ENCODE peak calls at places on chromosomes 16 and 17, in nine cellular contexts. J, W, F, N, C, P, G, M and D are unnamed samples.

GRCh38 chr16:2229602-2230250 is 6.3 kb downstream of the E4F1 start:
- DNase-seq in J (no peak), W (no peak), F (no peak), N (no peak), C (no peak), P (no peak), G (no peak), M (no peak), D (no peak)

GRCh38 chr16:27952811-27953210 is 110.7 kb downstream of the GSG1L start:
- DNase-seq in J (no peak), W (no peak), F (no peak), N (no peak), C (no peak), P (no peak), G (no peak), M (no peak), D (no peak)

GRCh38 chr17:32849879-32850278 is 27.0 kb downstream of the MYO1D start:
- DNase-seq in J (no peak), W (no peak), F (no peak), N (no peak), C (no peak), P (no peak), G (no peak), M (no peak), D (no peak)

GRCh38 chr17:752620-753219 is 656 bp upstream of the GEMIN4 start:
- DNase-seq in J (no peak), W (peak; percentile 80), F (peak; percentile 20), N (peak; percentile 85), C (no peak), P (peak; percentile 60), G (peak; percentile 18), M (peak; percentile 30), D (no peak)

GRCh38 chr17:60851181-60851580 is 173.5 kb downstream of the BCAS3 start:
- DNase-seq in J (no peak), W (peak; percentile 61), F (no peak), N (no peak), C (peak; percentile 22), P (no peak), G (no peak), M (no peak), D (no peak)

GRCh38 chr16:83706394-83706793 is 101.4 kb upstream of the HSBP1 start:
- DNase-seq in J (no peak), W (no peak), F (no peak), N (no peak), C (no peak), P (no peak), G (peak; percentile 38), M (no peak), D (no peak)

GRCh38 chr16:86452451-86452850 is 57.9 kb upstream of the FOXF1 start:
- DNase-seq in J (no peak), W (no peak), F (no peak), N (no peak), C (no peak), P (no peak), G (no peak), M (no peak), D (no peak)

GRCh38 chr17:57514614-57515013 is 230.5 kb downstream of the CCDC182 start:
- DNase-seq in J (no peak), W (no peak), F (no peak), N (no peak), C (no peak), P (no peak), G (no peak), M (no peak), D (no peak)

GRCh38 chr17:73351764-73352163 is 40.0 kb upstream of the CDC42EP4 start:
- DNase-seq in J (no peak), W (no peak), F (no peak), N (no peak), C (no peak), P (no peak), G (no peak), M (no peak), D (no peak)

GRCh38 chr17:8173056-8173870 is 2.9 kb downstream of the TMEM107 start:
- DNase-seq in J (peak; percentile 77), W (peak; percentile 94), F (peak; percentile 96), N (peak; percentile 85), C (peak; percentile 97), P (peak; percentile 84), G (peak; percentile 96), M (peak; percentile 60), D (peak; percentile 84)

GRCh38 chr17:48582750-48583069 is 4.6 kb upstream of the HOXB4 start:
- DNase-seq in J (no peak), W (no peak), F (no peak), N (no peak), C (no peak), P (no peak), G (no peak), M (no peak), D (no peak)

GRCh38 chr17:82245144-82246039 is 16.6 kb downstream of the SLC16A3 start:
- DNase-seq in J (no peak), W (peak; percentile 35), F (no peak), N (no peak), C (no peak), P (no peak), G (no peak), M (no peak), D (no peak)

GRCh38 chr17:3851461-3852100 is 5.5 kb upstream of the NCBP3 start:
- DNase-seq in J (no peak), W (no peak), F (no peak), N (no peak), C (no peak), P (no peak), G (no peak), M (no peak), D (no peak)

GRCh38 chr17:43468746-43469544 is 14.8 kb upstream of the DHX8 start:
- DNase-seq in J (no peak), W (no peak), F (peak; percentile 23), N (no peak), C (no peak), P (no peak), G (peak; percentile 89), M (no peak), D (peak; percentile 31)

GRCh38 chr17:57868007-57868774 is 18.3 kb upstream of the MRPS23 start:
- DNase-seq in J (peak; percentile 56), W (peak; percentile 91), F (peak; percentile 71), N (no peak), C (peak; percentile 39), P (peak; percentile 65), G (peak; percentile 28), M (no peak), D (peak; percentile 100)

GRCh38 chr16:72198021-72198420 is 26.1 kb upstream of the PMFBP1 start:
- DNase-seq in J (no peak), W (no peak), F (peak; percentile 65), N (no peak), C (no peak), P (no peak), G (peak; percentile 96), M (no peak), D (no peak)

GRCh38 chr17:77942111-77942988 is 16.2 kb upstream of the TNRC6C start:
- DNase-seq in J (no peak), W (no peak), F (no peak), N (no peak), C (no peak), P (no peak), G (no peak), M (no peak), D (no peak)

GRCh38 chr17:49112936-49113335 is 19.6 kb upstream of the B4GALNT2 start:
- DNase-seq in J (no peak), W (no peak), F (no peak), N (no peak), C (no peak), P (no peak), G (no peak), M (no peak), D (no peak)

GRCh38 chr17:16911141-16911937 is 60.6 kb downstream of the TNFRSF13B start:
- DNase-seq in J (no peak), W (peak; percentile 31), F (no peak), N (peak; percentile 37), C (no peak), P (peak; percentile 6), G (no peak), M (peak; percentile 32), D (no peak)

GRCh38 chr17:51398128-51398525 is 137.8 kb downstream of the UTP18 start:
- DNase-seq in J (no peak), W (no peak), F (no peak), N (no peak), C (no peak), P (no peak), G (no peak), M (no peak), D (peak; percentile 72)
- H3K27ac ChIP-seq in J (no peak overlapping the region), W (no peak overlapping the region), F (no peak overlapping the region), N (no peak overlapping the region), C (no peak overlapping the region), P (no peak overlapping the region), G (no peak overlapping the region), M (no peak overlapping the region), D (no peak overlapping the region)

GRCh38 chr16:1109648-1110047 is 13.6 kb upstream of the C1QTNF8 start:
- DNase-seq in J (no peak), W (no peak), F (no peak), N (no peak), C (no peak), P (no peak), G (no peak), M (no peak), D (no peak)
- H3K27ac ChIP-seq in J (no peak overlapping the region), W (no peak overlapping the region), F (no peak overlapping the region), N (no peak overlapping the region), C (no peak overlapping the region), P (no peak overlapping the region), G (no peak overlapping the region), M (no peak overlapping the region), D (no peak overlapping the region)

DNA sequence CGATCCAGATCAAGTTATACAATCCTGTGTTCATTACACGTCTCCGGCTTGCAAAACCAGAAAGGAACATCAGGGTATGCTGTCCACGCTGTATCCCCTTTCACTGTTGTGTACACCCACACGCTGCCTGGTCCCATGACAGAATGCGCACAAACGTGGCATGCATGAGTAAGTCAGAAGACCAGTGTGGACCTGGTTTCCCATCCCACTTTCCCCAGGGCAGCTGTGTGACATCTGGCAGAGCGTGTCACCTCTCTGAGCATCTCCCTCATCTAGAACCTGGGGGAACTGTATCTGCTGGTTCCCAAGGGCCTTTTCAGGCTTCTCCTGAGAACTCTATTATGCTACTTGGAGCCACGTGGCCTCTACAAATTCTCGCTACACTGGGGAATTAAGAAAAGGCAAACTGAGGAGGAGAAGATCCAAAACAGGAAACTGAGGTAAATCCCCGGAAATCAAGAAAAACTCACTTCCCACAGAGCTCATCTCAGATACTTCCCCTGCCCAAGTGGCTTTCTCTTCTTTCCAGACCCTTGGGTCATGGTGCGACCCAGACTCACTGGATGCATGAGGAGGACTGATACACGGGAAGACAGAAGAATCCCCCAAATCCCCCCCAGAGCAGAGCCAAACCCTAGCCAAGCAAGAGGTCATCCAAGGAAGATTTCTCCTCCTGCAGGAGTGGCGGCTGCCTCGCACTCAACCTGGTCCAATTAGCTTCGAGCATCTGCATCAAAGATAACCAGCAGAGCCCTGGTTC is 139.3 kb downstream of the GAS7 start:
- DNase-seq in J (no peak), W (no peak), F (no peak), N (no peak), C (no peak), P (no peak), G (no peak), M (no peak), D (no peak)
- H3K27ac ChIP-seq in J (no peak overlapping the region), W (no peak overlapping the region), F (no peak overlapping the region), N (no peak overlapping the region), C (no peak overlapping the region), P (no peak overlapping the region), G (no peak overlapping the region), M (no peak overlapping the region), D (no peak overlapping the region)

DNA sequence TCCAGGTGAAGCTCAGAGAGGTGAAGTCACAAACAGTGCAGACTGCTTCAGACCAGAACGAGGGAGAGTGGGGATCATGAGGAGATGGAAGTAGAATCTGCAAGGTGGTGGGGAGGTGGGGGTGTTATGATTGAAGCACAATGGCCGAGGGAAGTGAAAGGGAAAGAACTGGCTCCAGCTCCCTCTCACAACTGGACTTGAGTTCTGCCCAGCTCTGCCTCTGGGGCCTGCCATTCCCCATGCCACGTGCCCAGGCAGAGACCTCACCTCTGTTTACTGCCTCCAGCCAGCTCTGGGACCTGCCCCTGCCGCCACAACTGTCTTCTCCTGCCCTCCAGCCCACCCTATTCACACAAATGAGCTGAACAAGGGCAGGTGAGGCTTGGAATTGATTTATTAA is 2.5 kb downstream of the PNMT start:
- DNase-seq in J (no peak), W (no peak), F (no peak), N (no peak), C (no peak), P (no peak), G (no peak), M (no peak), D (no peak)
- H3K27ac ChIP-seq in J (no peak overlapping the region), W (no peak overlapping the region), F (no peak overlapping the region), N (no peak overlapping the region), C (no peak overlapping the region), P (no peak overlapping the region), G (no peak overlapping the region), M (no peak overlapping the region), D (no peak overlapping the region)